ENCODE peak calls at places on chromosomes 1 and 21, in seven cellular contexts. W, D, M, A, Z, L and T are unnamed samples. For H3K4me1, the result is how much of the 10 kb centered on the place peaks cover.

GRCh38 chr1:232868793-232869491 is 63.7 kb downstream of the MAP10 start:
- DNase-seq in D (no peak), W (peak), M (no peak), Z (no peak), A (no peak), L (peak), T (no peak)

GRCh38 chr1:21689531-21690165 is 20.5 kb upstream of the RAP1GAP start:
- DNase-seq in A (no peak), W (no peak), Z (no peak), L (no peak), D (no peak), M (no peak), T (no peak)

GRCh38 chr1:196723325-196724185 is 51.1 kb upstream of the CFHR3 start:
- DNase-seq in Z (peak), A (no peak), L (peak), D (no peak), W (peak), M (no peak), T (no peak)

GRCh38 chr1:158089925-158090675 is 90.6 kb upstream of the CD1D start:
- DNase-seq in L (no peak), D (no peak), Z (no peak), W (no peak), A (no peak), M (peak), T (no peak)

GRCh38 chr1:17874231-17874630 is 119.1 kb downstream of the ACTL8 start:
- DNase-seq in A (no peak), M (no peak), Z (no peak), W (peak), L (no peak), D (no peak), T (no peak)

GRCh38 chr1:162062542-162063015 is 6.9 kb upstream of the NOS1AP start:
- DNase-seq in Z (peak), M (no peak), W (peak), A (no peak), D (peak), L (no peak), T (no peak)

GRCh38 chr1:43979528-43980254 is 681 bp downstream of the B4GALT2 start:
- DNase-seq in W (peak), A (peak), M (peak), L (peak), D (peak), Z (peak), T (no peak)

GRCh38 chr1:87812881-87813577 is 484.3 kb downstream of the LMO4 start:
- DNase-seq in M (no peak), A (no peak), Z (no peak), W (no peak), L (no peak), D (no peak), T (no peak)

GRCh38 chr1:24149854-24150227 is 6.9 kb upstream of the IL22RA1 start:
- DNase-seq in W (peak), D (no peak), L (no peak), A (peak), M (no peak), Z (no peak), T (no peak)

GRCh38 chr21:27678511-27678910 is 711.6 kb upstream of the ADAMTS5 start:
- DNase-seq in D (no peak), M (no peak), Z (no peak), A (no peak), W (no peak), L (no peak), T (no peak)

GRCh38 chr1:94228640-94229375 is 8.6 kb downstream of the ARHGAP29 start:
- DNase-seq in A (no peak), W (no peak), M (no peak), D (no peak), L (no peak), Z (no peak), T (no peak)

GRCh38 chr1:8464987-8465386 is 147.1 kb downstream of the SLC45A1 start:
- DNase-seq in L (no peak), M (no peak), Z (no peak), D (no peak), A (no peak), W (peak), T (no peak)

GRCh38 chr1:160256396-160257046 is 5.8 kb downstream of the DCAF8 start:
- DNase-seq in W (peak), M (no peak), Z (peak), A (no peak), D (no peak), L (no peak), T (no peak)

GRCh38 chr1:118210723-118211110 is 25.7 kb upstream of the SPAG17 start:
- DNase-seq in L (no peak), M (no peak), Z (no peak), D (no peak), A (no peak), W (no peak), T (no peak)

GRCh38 chr1:33358771-33359503 is 38.0 kb upstream of the A3GALT2 start:
- DNase-seq in Z (peak), L (no peak), D (no peak), W (no peak), M (no peak), A (no peak), T (no peak)

GRCh38 chr1:24201941-24202440 is 14.9 kb upstream of the IFNLR1 start:
- DNase-seq in W (peak), A (peak), M (no peak), Z (peak), L (peak), D (peak), T (peak)

GRCh38 chr1:67679691-67680090 is 5.3 kb upstream of the GADD45A start:
- DNase-seq in Z (no peak), A (no peak), M (no peak), W (no peak), D (no peak), L (no peak), T (no peak)

GRCh38 chr1:59266180-59266926 is 30.5 kb upstream of the FGGY start:
- DNase-seq in M (no peak), W (no peak), L (no peak), D (no peak), A (no peak), Z (no peak), T (no peak)

GRCh38 chr1:200381256-200381980 is 28.4 kb downstream of the ZNF281 start:
- DNase-seq in W (peak), D (no peak), A (no peak), Z (no peak), M (no peak), L (no peak), T (no peak)

GRCh38 chr1:223233019-223233409 is 90.0 kb upstream of the TLR5 start:
- DNase-seq in Z (no peak), A (no peak), W (no peak), L (no peak), D (no peak), M (no peak), T (no peak)
- H3K4me3 ChIP-seq in Z (no peak), A (no peak), W (no peak), L (no peak), D (no peak), M (no peak), T (no peak)

GRCh38 chr21:42113926-42114409 is 42.9 kb downstream of the UMODL1 start:
- DNase-seq in L (peak), W (no peak), A (no peak), Z (no peak), M (peak), D (no peak), T (no peak)
- TF ChIP-seq CTCF in L (no peak), W (no peak), A (no peak), Z (no peak), M (no peak), D (peak), T (no peak)

DNA sequence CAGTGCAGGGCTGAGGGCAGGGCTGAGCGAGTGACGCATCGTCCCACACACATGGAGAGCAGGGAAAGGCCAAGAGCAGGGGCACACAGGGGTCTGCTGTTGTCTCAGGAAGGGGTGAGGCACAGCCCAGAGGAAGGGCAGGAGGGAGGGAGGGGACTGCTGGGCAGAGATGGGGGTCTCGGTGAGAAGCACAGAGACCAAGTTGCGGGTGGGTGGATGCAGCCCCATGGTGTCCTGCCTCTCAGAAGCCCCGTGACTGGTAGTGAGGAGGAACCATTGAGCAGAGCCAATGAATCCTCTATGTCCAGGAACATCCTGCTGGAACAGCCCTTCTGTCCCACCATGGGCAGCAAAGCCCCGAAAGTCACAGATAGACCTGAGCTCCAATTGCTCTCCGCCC is 17.8 kb downstream of the C1orf198 start:
- DNase-seq in D (no peak), Z (no peak), L (no peak), M (no peak), W (no peak), A (no peak), T (no peak)
- H3K4me1 ChIP-seq in D (half or more), Z (under half), L (under half), M (under half), W (under half), A (under half), T (half or more)

DNA sequence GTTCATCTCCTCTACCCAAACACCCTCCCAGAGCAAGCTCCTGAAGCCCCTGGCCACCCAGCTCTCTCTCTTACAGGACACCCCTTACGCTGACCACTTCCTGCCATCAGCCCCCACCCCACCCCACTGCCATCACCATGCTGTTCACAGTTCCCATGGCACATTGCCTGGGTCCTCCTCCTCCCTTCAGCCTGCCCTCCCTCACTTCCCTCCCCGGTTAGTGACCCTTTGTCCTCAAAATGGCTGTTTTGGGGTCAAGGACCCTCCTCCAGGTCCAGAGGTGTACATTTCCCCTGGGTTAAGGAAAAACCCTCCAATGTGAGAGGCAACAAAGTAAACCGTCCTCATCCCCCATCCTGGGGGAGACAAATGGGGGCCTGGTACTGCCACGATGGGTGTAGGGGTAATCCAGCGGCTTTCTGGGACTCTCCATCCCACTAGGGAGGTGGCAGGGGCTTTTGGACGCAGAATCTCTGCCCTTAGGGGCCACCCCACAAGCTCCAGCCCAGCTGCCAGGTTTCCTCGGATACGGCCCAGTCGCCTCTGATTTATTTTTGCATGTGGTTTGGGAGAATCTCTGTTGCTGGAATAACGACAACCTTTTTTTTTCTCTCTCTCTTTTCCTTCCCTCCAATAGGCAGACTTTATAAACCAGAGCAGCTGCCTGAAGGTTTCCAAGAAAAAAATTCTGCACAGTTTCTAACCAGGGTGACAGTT is 8.5 kb downstream of the CAMK2N1 start:
- DNase-seq in Z (no peak), L (no peak), A (no peak), W (peak), M (no peak), D (no peak), T (no peak)
- H3K4me3 ChIP-seq in Z (no peak), L (no peak), A (no peak), W (no peak), M (no peak), D (no peak), T (no peak)